ENCODE peak calls at places on chromosome 20, in four cellular contexts. I is K562, E is GM12878, P is HepG2. A is an unnamed sample.

GRCh38 chr20:61045876-61046585 is 206.0 kb upstream of the CDH4 start:
- DNase-seq in I (no peak), E (no peak), P (no peak), A (no peak)

GRCh38 chr20:50744143-50744792 is 12.9 kb downstream of the PARD6B start:
- DNase-seq in I (peak), E (no peak), P (peak), A (no peak)

GRCh38 chr20:24776755-24777271 is 172.3 kb upstream of the CST7 start:
- DNase-seq in I (no peak), E (no peak), P (no peak), A (no peak)

GRCh38 chr20:57082546-57082945 is 183.9 kb downstream of the BMP7 start:
- DNase-seq in I (no peak), E (no peak), P (no peak), A (no peak)

GRCh38 chr20:58543274-58543673 is 28.1 kb upstream of the APCDD1L start:
- DNase-seq in I (no peak), E (no peak), P (no peak), A (no peak)

GRCh38 chr20:49268600-49269365 is 9.1 kb downstream of the ZNFX1 start:
- DNase-seq in I (no peak), E (no peak), P (no peak), A (no peak)

GRCh38 chr20:57391439-57392129 is 388 bp downstream of the RBM38 start:
- DNase-seq in I (peak), E (no peak), P (no peak), A (no peak)

GRCh38 chr20:956330-956951 is 40.3 kb upstream of the ANGPT4 start:
- DNase-seq in I (peak), E (peak), P (peak), A (peak)

GRCh38 chr20:64104667-64105451 is 2.5 kb downstream of the NPBWR2 start:
- DNase-seq in I (no peak), E (no peak), P (no peak), A (no peak)

GRCh38 chr20:19758888-19759331 is 852 bp downstream of the RIN2 start:
- DNase-seq in I (no peak), E (no peak), P (peak), A (no peak)
- H3K4me3 ChIP-seq in I (no peak), E (no peak), P (peak), A (no peak)

DNA sequence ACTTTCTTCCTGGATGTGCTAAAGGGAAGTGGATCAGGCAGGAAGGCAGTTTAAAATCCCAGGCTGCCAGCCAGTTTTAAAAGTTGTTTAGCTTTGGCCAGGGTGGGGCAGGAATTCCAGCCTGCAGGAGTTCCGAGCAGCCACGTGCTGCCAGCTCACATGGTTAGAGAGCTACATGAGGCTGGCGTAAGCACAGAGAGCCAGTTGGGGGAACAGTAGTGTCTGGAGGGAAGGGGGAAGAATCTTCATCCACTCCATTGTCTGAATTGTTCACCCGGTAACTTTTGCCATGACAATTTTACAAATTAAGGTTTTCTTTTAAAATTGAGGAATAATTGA is 12.0 kb downstream of the CDC25B start:
- DNase-seq in I (no peak), E (no peak), P (peak), A (no peak)
- TF ChIP-seq POLR2AphosphoS5 in I (no peak), E (no peak), P (no peak), A (no peak)

GRCh38 chr20:4812641-4813075 is 90.9 kb downstream of the PRND start:
- DNase-seq in I (no peak), E (no peak), P (no peak), A (peak)
- TF ChIP-seq GABPA in I (no peak), E (no peak), P (no peak), A (no peak)

GRCh38 chr20:31608256-31608980 is 3.3 kb downstream of the ID1 start:
- DNase-seq in I (peak), E (no peak), P (peak), A (no peak)
- H3K4me3 ChIP-seq in I (peak), E (no peak), P (peak), A (peak)

GRCh38 chr20:19922716-19923115 is 94.4 kb upstream of the NAA20 start:
- DNase-seq in I (no peak), E (no peak), P (no peak), A (no peak)
- TF ChIP-seq POLR2AphosphoS5 in I (no peak), E (no peak), P (no peak), A (no peak)

DNA sequence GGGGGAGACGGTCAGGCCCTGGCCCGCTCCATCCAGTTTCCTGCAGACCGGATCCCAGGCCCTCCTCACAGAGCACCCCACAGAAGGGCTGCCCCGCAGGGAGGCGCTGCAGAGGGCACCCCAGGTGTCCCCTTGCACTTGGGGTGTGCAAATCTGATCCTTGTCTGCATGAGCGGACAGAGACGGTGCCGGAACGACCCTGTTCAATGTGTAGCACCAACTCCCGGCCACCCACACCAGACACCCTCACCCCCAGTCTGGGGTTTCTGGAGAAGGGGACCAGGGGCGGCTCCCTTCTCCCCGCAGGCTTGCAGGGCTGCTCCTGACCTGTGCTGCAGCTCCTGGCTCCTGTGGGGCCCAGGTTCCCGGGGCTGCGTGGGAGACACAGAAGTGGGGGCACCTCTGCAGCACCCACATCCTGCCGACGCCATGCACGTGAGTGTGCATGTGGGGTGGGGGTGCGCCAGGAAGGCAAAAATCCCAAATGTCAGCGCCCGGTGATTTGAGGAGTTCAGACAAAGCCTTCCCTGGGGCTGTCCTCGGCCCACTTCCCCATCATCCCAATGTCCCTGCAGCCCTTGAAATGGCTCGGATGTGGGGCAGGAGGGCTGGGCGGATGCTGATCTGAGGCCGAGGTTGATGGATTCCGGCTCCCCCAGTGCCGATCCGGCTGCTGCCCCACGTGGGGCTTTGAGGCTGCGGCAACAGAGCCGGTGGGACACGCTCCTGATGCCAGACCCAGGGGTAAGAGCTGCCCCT is 85.3 kb upstream of the BHLHE23 start:
- DNase-seq in I (no peak), E (no peak), P (no peak), A (no peak)
- TF ChIP-seq GABPA in I (no peak), E (no peak), P (no peak), A (no peak)

DNA sequence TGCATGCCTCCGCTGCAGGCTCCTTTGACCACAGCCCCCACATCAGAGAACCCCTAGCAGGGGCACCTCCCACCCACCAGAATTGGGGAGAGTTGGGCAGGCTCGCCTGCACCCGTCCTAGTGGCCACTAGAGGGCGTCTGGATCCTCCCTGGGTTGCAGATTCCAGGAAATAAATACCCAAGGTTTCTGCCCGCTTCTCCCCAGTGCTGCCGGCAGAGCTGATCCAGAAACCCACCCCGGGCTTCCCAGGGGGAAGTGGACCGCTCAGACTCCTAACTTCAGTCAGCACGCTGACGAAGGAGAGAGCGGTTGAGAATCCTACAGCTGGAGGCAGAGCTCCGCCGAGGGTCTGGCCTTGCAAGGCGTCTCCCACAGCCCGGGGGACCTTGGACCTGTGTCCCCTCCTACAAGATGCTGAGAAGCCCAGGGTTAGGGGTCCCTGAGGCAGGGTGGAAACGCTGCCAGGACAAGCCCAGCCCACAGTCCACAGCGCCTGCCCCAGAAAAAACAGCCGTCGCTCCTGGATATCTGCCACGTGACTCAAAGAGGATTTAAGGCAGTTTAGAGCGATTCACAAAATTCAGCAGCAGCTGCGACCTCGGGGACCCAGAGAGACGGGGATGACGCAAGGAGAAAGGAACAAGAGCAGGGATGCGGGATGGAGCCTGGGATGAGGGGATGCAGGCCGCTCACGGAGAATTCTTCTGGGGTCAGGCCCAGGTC is 32.6 kb upstream of the PHACTR3 start:
- DNase-seq in I (peak), E (no peak), P (peak), A (peak)
- H3K4me3 ChIP-seq in I (no peak), E (peak), P (peak), A (peak)

A was measured in HL-60.